ENCODE peak calls at places on chromosomes 2 and 18, in five cellular contexts. Y is GM12878, F is HepG2, C is A549, T is K562. I is an unnamed sample.

GRCh38 chr2:60880633-60880987 is 764 bp upstream of the REL start:
- ATAC-seq in T (no peak), Y (no peak), C (peak), F (peak), I (peak)

GRCh38 chr2:45301307-45302010 is 292.2 kb upstream of the SIX2 start:
- ATAC-seq in Y (no peak), F (no peak), C (no peak), T (no peak), I (no peak)

GRCh38 chr2:1847846-1848598 is 103.7 kb upstream of the PXDN start:
- ATAC-seq in Y (no peak), F (no peak), C (no peak), T (no peak), I (no peak)

GRCh38 chr2:44169155-44169898 is 652 bp downstream of the PPM1B start:
- ATAC-seq in Y (peak), T (peak), F (peak), C (peak), I (no peak)

GRCh38 chr2:12663306-12664037 is 53.3 kb upstream of the TRIB2 start:
- ATAC-seq in C (no peak), F (no peak), Y (no peak), T (no peak), I (peak)

GRCh38 chr2:119408221-119408619 is 23.4 kb upstream of the TMEM37 start:
- ATAC-seq in F (peak), C (peak), Y (peak), T (peak), I (peak)

GRCh38 chr18:12092398-12093229 is 1.0 kb upstream of the ANKRD62 start:
- ATAC-seq in T (peak), C (peak), F (peak), Y (peak), I (no peak)

GRCh38 chr2:217808326-217808725 is 194.5 kb downstream of the TNS1 start:
- ATAC-seq in T (no peak), Y (no peak), F (no peak), C (no peak), I (no peak)

GRCh38 chr2:219527076-219527394 is 12.8 kb downstream of the ASIC4 start:
- ATAC-seq in F (peak), C (peak), T (no peak), Y (no peak), I (no peak)

GRCh38 chr2:196166876-196167275 is 4.5 kb downstream of the STK17B start:
- ATAC-seq in C (no peak), F (no peak), T (no peak), Y (peak), I (no peak)

GRCh38 chr2:71235930-71236587 is 9.2 kb upstream of the PAIP2B start:
- ATAC-seq in T (no peak), Y (no peak), F (no peak), C (peak), I (no peak)

GRCh38 chr2:218853766-218854165 is 5.8 kb upstream of the WNT6 start:
- ATAC-seq in Y (peak), C (peak), F (no peak), T (peak), I (no peak)

GRCh38 chr18:3704556-3705162 is 254.7 kb downstream of the TGIF1 start:
- ATAC-seq in Y (no peak), T (no peak), C (no peak), F (no peak), I (no peak)

GRCh38 chr2:159265171-159265576 is 21.3 kb downstream of the WDSUB1 start:
- ATAC-seq in F (peak), Y (no peak), C (no peak), T (peak), I (no peak)

GRCh38 chr18:35982404-35983114 is 10.1 kb downstream of the RMP24 start:
- ATAC-seq in C (no peak), T (no peak), F (no peak), Y (no peak), I (no peak)

DNA sequence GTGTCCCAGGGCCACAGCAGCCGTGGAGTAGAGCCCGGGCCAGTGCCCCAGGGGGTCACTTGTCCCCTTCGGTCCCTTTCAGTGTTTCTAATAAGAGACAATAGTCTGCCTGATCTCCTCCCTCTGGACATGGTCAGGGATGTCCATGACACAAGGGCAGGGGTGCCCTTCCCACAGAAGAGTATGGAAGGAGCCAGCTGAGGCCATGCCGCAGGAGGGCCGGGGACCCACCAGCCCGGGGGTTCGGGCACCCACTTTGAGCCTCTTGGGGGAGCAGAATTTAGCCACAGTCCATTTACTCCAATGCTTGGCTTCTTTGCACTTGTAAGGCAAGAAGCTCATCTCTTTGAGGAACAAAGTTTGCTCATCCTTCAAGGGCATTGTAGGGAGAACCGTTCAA is 88.7 kb upstream of the ATG16L1 start:
- ATAC-seq in F (no peak), C (no peak), T (no peak), Y (no peak), I (no peak)
- TF ChIP-seq POLR2A in F (no peak), C (no peak), T (no peak), Y (no peak), I (no peak)

GRCh38 chr2:200159829-200160781 is 146.4 kb upstream of the SPATS2L start:
- ATAC-seq in T (no peak), F (peak), Y (no peak), C (no peak), I (no peak)
- H3K4me3 ChIP-seq in T (no peak), F (no peak), Y (no peak), C (no peak), I (no peak)

GRCh38 chr2:215431290-215431689 is 4.6 kb downstream of the FN1 start:
- ATAC-seq in Y (no peak), T (no peak), F (no peak), C (no peak), I (no peak)
- TF ChIP-seq POLR2A in Y (no peak), T (no peak), F (no peak), C (no peak), I (no peak)

GRCh38 chr2:234710066-234710465 is 213.2 kb upstream of the ARL4C start:
- ATAC-seq in Y (no peak), F (no peak), C (no peak), T (no peak), I (no peak)
- H3K4me3 ChIP-seq in Y (no peak), F (no peak), C (no peak), T (no peak), I (no peak)

GRCh38 chr2:120867290-120868231 is 131.9 kb downstream of the GLI2 start:
- ATAC-seq in Y (no peak), F (peak), C (peak), T (peak), I (peak)
- TF ChIP-seq POLR2A in Y (no peak), F (no peak), C (no peak), T (no peak), I (no peak)

GRCh38 chr2:151407281-151407680 is 2.4 kb upstream of the RIF1 start:
- ATAC-seq in C (no peak), Y (no peak), F (no peak), T (no peak), I (no peak)

GRCh38 chr2:151410485-151410833 is 757 bp downstream of the RIF1 start:
- ATAC-seq in T (peak), Y (peak), C (peak), F (peak), I (peak)

GRCh38 chr2:151409601-151410484 is at the start of gene RIF1:
- ATAC-seq in F (peak), C (peak), T (peak), Y (peak), I (peak)

GRCh38 chr2:151405376-151405775 is 4.3 kb upstream of the RIF1 start:
- ATAC-seq in C (no peak), T (no peak), Y (no peak), F (no peak), I (no peak)

DNA sequence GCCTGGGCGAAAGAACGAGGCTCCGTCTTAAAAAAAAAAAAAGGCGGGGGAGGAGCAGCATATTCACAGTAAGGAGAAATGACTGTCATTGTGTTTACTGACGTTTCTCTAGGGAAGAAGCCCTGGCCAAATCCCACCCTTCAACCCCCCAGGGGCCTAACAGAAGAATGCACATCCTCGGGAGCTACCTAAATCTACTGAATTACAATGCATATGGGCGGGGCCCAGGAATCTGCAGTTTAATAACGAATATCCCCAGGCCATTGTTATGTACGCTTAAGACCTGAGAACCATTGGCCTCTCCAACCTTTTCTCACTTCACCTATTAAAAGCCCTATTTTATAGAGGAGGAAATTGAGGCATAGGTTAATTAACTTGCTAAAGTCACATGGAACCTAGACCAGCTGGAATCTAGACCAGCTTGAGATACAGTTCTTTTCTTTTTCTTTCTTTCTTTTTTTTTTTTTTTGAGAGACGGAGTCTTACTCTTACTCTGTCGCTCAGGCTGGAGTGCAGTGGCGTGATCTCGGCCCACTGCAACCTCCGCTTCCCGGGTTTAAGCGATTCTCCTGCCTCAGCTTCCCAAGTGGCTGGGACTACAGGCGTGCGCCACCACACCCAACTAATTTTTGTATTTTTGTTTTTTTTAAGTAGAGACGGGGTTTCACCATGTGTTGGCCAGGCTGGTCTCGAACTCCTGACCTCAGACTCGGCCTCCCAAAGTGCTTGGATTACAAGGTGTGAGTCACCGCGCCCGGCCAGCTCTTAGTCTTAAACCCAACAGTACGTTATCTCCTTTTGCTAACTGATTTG is 708 bp upstream of the RIF1 start:
- ATAC-seq in C (no peak), T (no peak), Y (no peak), F (no peak), I (no peak)
- H3K4me3 ChIP-seq in C (peak), T (peak), Y (peak), F (peak), I (no peak)

GRCh38 chr2:105744091-105744908 is 412 bp upstream of the NCK2 start:
- ATAC-seq in C (peak), F (peak), T (peak), Y (peak), I (peak)
- TF ChIP-seq POLR2A in C (no peak), F (no peak), T (no peak), Y (peak), I (peak)

GRCh38 chr18:75070625-75071483 is 138.1 kb downstream of the PTGR3 start:
- ATAC-seq in C (peak), F (peak), Y (peak), T (peak), I (peak)
- H3K4me3 ChIP-seq in C (no peak), F (peak), Y (no peak), T (no peak), I (peak)